ENCODE peak calls at places on chromosome 14, in seven cellular contexts. F is WERI-Rb-1; R is breast epithelium; G is CD8-positive, alpha-beta memory T cell; E is right atrium auricular region; I is CD4-positive, alpha-beta memory T cell; Z is CD4-positive, CD25-positive, alpha-beta regulatory T cell. V is an unnamed sample.

GRCh38 chr14:88628033-88628432 is 65.2 kb downstream of the ZC3H14 start:
- DNase-seq in F (no peak), R (no peak), G (no peak), E (no peak), I (no peak), Z (no peak), V (no peak)

GRCh38 chr14:23694085-23694975 is 58.2 kb downstream of the DHRS2 start:
- DNase-seq in F (peak), R (no peak), G (no peak), E (no peak), I (no peak), Z (no peak), V (no peak)

GRCh38 chr14:105315941-105316562 is 1.5 kb downstream of the PACS2 start:
- DNase-seq in F (no peak), R (no peak), G (no peak), E (no peak), I (no peak), Z (no peak), V (no peak)

GRCh38 chr14:39050389-39050788 is 52.6 kb downstream of the SEC23A start:
- DNase-seq in F (no peak), R (no peak), G (no peak), E (no peak), I (no peak), Z (no peak), V (no peak)

GRCh38 chr14:92733007-92733406 is 15.4 kb downstream of the LGMN start:
- DNase-seq in F (no peak), R (no peak), G (no peak), E (no peak), I (no peak), Z (no peak), V (no peak)

GRCh38 chr14:24311837-24312615 is 724 bp downstream of the LTB4R start:
- DNase-seq in F (no peak), R (peak), G (no peak), E (no peak), I (peak), Z (peak), V (no peak)

GRCh38 chr14:77580964-77581505 is 35.4 kb downstream of the SPTLC2 start:
- DNase-seq in F (no peak), R (no peak), G (no peak), E (no peak), I (peak), Z (peak), V (no peak)

GRCh38 chr14:39488600-39488999 is 56.4 kb upstream of the FBXO33 start:
- DNase-seq in F (no peak), R (no peak), G (no peak), E (no peak), I (no peak), Z (no peak), V (no peak)

GRCh38 chr14:53032161-53032803 is 81.4 kb upstream of the FERMT2 start:
- DNase-seq in F (no peak), R (peak), G (no peak), E (no peak), I (no peak), Z (no peak), V (no peak)

GRCh38 chr14:68951800-68952540 is 27.1 kb downstream of the ACTN1 start:
- DNase-seq in F (no peak), R (no peak), G (no peak), E (no peak), I (no peak), Z (no peak), V (no peak)

GRCh38 chr14:63273091-63273490 is 45.6 kb downstream of the GPHB5 start:
- DNase-seq in F (no peak), R (no peak), G (no peak), E (no peak), I (no peak), Z (no peak), V (no peak)

GRCh38 chr14:24072436-24072835 is 1.1 kb downstream of the CPNE6 start:
- DNase-seq in F (no peak), R (no peak), G (no peak), E (no peak), I (no peak), Z (no peak), V (no peak)

GRCh38 chr14:58942516-58942915 is 246.0 kb upstream of the DAAM1 start:
- DNase-seq in F (no peak), R (no peak), G (no peak), E (no peak), I (no peak), Z (no peak), V (no peak)

GRCh38 chr14:106228541-106229158 is 702.3 kb downstream of the TMEM121 start:
- DNase-seq in F (no peak), R (no peak), G (no peak), E (no peak), I (peak), Z (peak), V (no peak)

GRCh38 chr14:105313381-105314286 is 914 bp upstream of the PACS2 start:
- DNase-seq in F (no peak), R (no peak), G (no peak), E (no peak), I (peak), Z (no peak), V (no peak)

GRCh38 chr14:53190938-53191337 is 37.8 kb upstream of the DDHD1 start:
- DNase-seq in F (no peak), R (no peak), G (no peak), E (no peak), I (no peak), Z (no peak), V (no peak)

GRCh38 chr14:70822706-70823185 is 13.4 kb upstream of the MAP3K9 start:
- DNase-seq in F (peak), R (no peak), G (peak), E (no peak), I (no peak), Z (no peak), V (no peak)

GRCh38 chr14:97878206-97878605 is 1081.0 kb downstream of the VRK1 start:
- DNase-seq in F (no peak), R (peak), G (no peak), E (no peak), I (no peak), Z (no peak), V (no peak)

GRCh38 chr14:23692416-23692815 is 56.3 kb downstream of the DHRS2 start:
- DNase-seq in F (no peak), R (no peak), G (no peak), E (no peak), I (no peak), Z (no peak), V (no peak)

GRCh38 chr14:72891666-72892102 is 2.2 kb downstream of the DPF3 start:
- DNase-seq in F (no peak), R (no peak), G (no peak), E (no peak), I (no peak), Z (no peak), V (no peak)

GRCh38 chr14:68771631-68772030 is 21.2 kb downstream of the ZFP36L1 start:
- DNase-seq in F (no peak), R (no peak), G (no peak), E (no peak), I (peak), Z (no peak), V (no peak)

GRCh38 chr14:45426685-45427282 is 173.8 kb upstream of the MIS18BP1 start:
- DNase-seq in F (peak), R (no peak), G (no peak), E (no peak), I (no peak), Z (no peak), V (no peak)

GRCh38 chr14:52067873-52068740 is 752 bp downstream of the NID2 start:
- DNase-seq in F (peak), R (no peak), G (no peak), E (no peak), I (no peak), Z (no peak), V (no peak)

GRCh38 chr14:104885973-104886689 is 21.1 kb downstream of the CEP170B start:
- DNase-seq in F (no peak), R (no peak), G (peak), E (no peak), I (peak), Z (no peak), V (no peak)

GRCh38 chr14:91144425-91145145 is 30.7 kb downstream of the DGLUCY start:
- DNase-seq in F (no peak), R (no peak), G (no peak), E (no peak), I (no peak), Z (no peak), V (no peak)

GRCh38 chr14:70665448-70666363 is 24.0 kb downstream of the TTC9 start:
- DNase-seq in F (no peak), R (peak), G (no peak), E (no peak), I (no peak), Z (no peak), V (no peak)

GRCh38 chr14:92481386-92481785 is 32.2 kb upstream of the RIN3 start:
- DNase-seq in F (no peak), R (peak), G (no peak), E (peak), I (no peak), Z (no peak), V (no peak)

GRCh38 chr14:36656769-36657408 is 4.8 kb upstream of the PAX9 start:
- DNase-seq in F (no peak), R (no peak), G (no peak), E (no peak), I (no peak), Z (no peak), V (no peak)

GRCh38 chr14:94543450-94544123 is 17.7 kb upstream of the SERPINA4 start:
- DNase-seq in F (no peak), R (no peak), G (no peak), E (peak), I (no peak), Z (no peak), V (no peak)

GRCh38 chr14:94544726-94545125 is 16.5 kb upstream of the SERPINA4 start:
- DNase-seq in F (no peak), R (no peak), G (no peak), E (peak), I (no peak), Z (no peak), V (no peak)

GRCh38 chr14:94547151-94547680 is 14.0 kb upstream of the SERPINA4 start:
- DNase-seq in F (no peak), R (no peak), G (no peak), E (no peak), I (no peak), Z (no peak), V (no peak)

GRCh38 chr14:94542811-94543449 is 18.3 kb upstream of the SERPINA4 start:
- DNase-seq in F (no peak), R (no peak), G (no peak), E (peak), I (no peak), Z (no peak), V (no peak)

GRCh38 chr14:94545131-94545841 is 16.0 kb upstream of the SERPINA4 start:
- DNase-seq in F (no peak), R (no peak), G (no peak), E (peak), I (no peak), Z (no peak), V (no peak)
- H3K27ac ChIP-seq in F (no peak), R (no peak), G (no peak), E (no peak), I (no peak), Z (no peak), V (no peak)

GRCh38 chr14:21245813-21246212 is 23.4 kb downstream of the HNRNPC start:
- DNase-seq in F (no peak), R (no peak), G (no peak), E (no peak), I (no peak), Z (no peak), V (no peak)

GRCh38 chr14:21251215-21251614 is 18.0 kb downstream of the HNRNPC start:
- DNase-seq in F (no peak), R (no peak), G (no peak), E (no peak), I (no peak), Z (no peak), V (no peak)

GRCh38 chr14:21248739-21249411 is 20.4 kb downstream of the HNRNPC start:
- DNase-seq in F (no peak), R (no peak), G (no peak), E (no peak), I (no peak), Z (no peak), V (no peak)

GRCh38 chr14:21244546-21244945 is 24.7 kb downstream of the HNRNPC start:
- DNase-seq in F (no peak), R (no peak), G (no peak), E (no peak), I (no peak), Z (no peak), V (no peak)

GRCh38 chr14:21248338-21248737 is 20.9 kb downstream of the HNRNPC start:
- DNase-seq in F (no peak), R (no peak), G (no peak), E (no peak), I (no peak), Z (no peak), V (no peak)
- H3K27ac ChIP-seq in F (no peak), R (no peak), G (no peak), E (no peak), I (no peak), Z (no peak), V (no peak)

GRCh38 chr14:75884198-75884611 is 97.6 kb downstream of the TGFB3 start:
- DNase-seq in F (no peak), R (peak), G (no peak), E (no peak), I (no peak), Z (no peak), V (no peak)
- H3K27ac ChIP-seq in F (no peak), R (peak), G (no peak), E (no peak), I (no peak), Z (no peak), V (no peak)

GRCh38 chr14:34081126-34081575 is 130.3 kb upstream of the EGLN3 start:
- DNase-seq in F (no peak), R (no peak), G (no peak), E (no peak), I (no peak), Z (no peak), V (no peak)
- H3K27ac ChIP-seq in F (no peak), R (peak), G (no peak), E (peak), I (no peak), Z (no peak), V (no peak)

DNA sequence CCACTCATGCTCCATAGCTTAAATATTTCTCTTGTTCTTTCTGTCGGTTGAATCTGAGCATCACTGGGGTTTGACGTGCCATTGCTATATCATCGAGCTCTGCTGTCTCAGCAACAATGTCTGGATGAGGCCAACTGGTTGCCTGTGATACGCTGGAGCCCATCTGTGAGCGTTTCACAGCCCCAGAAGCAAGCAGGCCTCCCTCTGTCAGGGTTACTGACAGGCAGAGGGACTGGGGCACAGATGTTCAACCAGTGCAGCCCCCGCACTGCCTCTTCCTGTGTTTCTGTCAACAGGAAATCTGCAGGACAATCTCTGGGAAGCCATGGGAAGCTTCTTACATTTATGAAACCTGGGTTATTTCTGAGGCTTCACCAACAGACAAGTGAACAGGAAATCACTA is 23.9 kb downstream of the DMAC2L start:
- DNase-seq in F (peak), R (no peak), G (no peak), E (no peak), I (no peak), Z (no peak), V (no peak)
- H3K27ac ChIP-seq in F (peak), R (peak), G (no peak), E (peak), I (no peak), Z (no peak), V (peak)

V was measured in esophagus squamous epithelium.